ENCODE peak calls at places on chromosome 1, in six cellular contexts. P, O, C, G, Y and T are unnamed samples.

GRCh38 chr1:46523556-46524443 is 27.6 kb downstream of the KNCN start:
- DNase-seq in C (no peak), Y (peak), O (no peak), G (no peak), P (no peak), T (no peak)

GRCh38 chr1:67460648-67461500 is 30.7 kb upstream of the SERBP1 start:
- DNase-seq in G (no peak), Y (no peak), P (peak), C (no peak), O (no peak), T (no peak)

GRCh38 chr1:19427087-19427781 is 58.1 kb downstream of the CAPZB start:
- DNase-seq in P (no peak), G (no peak), C (no peak), Y (peak), O (peak), T (no peak)

GRCh38 chr1:9715536-9716226 is 64.2 kb downstream of the PIK3CD start:
- DNase-seq in P (no peak), Y (no peak), G (no peak), C (no peak), O (no peak), T (no peak)

GRCh38 chr1:9687876-9688582 is 36.5 kb downstream of the PIK3CD start:
- DNase-seq in G (no peak), P (peak), O (no peak), Y (peak), C (peak), T (peak)

GRCh38 chr1:240712014-240712731 is 100.2 kb upstream of the GREM2 start:
- DNase-seq in G (no peak), C (no peak), P (no peak), O (peak), Y (no peak), T (no peak)

GRCh38 chr1:99645699-99646531 is at the start of gene PALMD:
- DNase-seq in Y (peak), O (no peak), C (no peak), P (peak), G (no peak), T (peak)

GRCh38 chr1:31595836-31596736 is 19.8 kb downstream of the TINAGL1 start:
- DNase-seq in C (no peak), Y (no peak), P (no peak), O (no peak), G (no peak), T (no peak)

GRCh38 chr1:75811211-75811981 is 14.7 kb downstream of the MSH4 start:
- DNase-seq in O (no peak), G (no peak), Y (no peak), C (no peak), P (no peak), T (no peak)

GRCh38 chr1:54542962-54543539 is 5.0 kb upstream of the ACOT11 start:
- DNase-seq in C (no peak), O (no peak), Y (no peak), G (no peak), P (no peak), T (no peak)

GRCh38 chr1:232891116-232891515 is 59.3 kb upstream of the NTPCR start:
- DNase-seq in O (peak), Y (no peak), G (no peak), C (no peak), P (no peak), T (no peak)

GRCh38 chr1:1548591-1548990 is 8.2 kb upstream of the TMEM240 start:
- DNase-seq in Y (no peak), C (no peak), G (no peak), O (no peak), P (no peak), T (no peak)

GRCh38 chr1:220894025-220894923 is 15.0 kb downstream of the HLX start:
- DNase-seq in P (no peak), O (no peak), Y (peak), G (no peak), C (no peak), T (no peak)

GRCh38 chr1:199774433-199775089 is 252.9 kb upstream of the NR5A2 start:
- DNase-seq in G (no peak), O (peak), Y (no peak), C (no peak), P (no peak), T (no peak)

GRCh38 chr1:203349166-203349565 is 1.8 kb downstream of the FMOD start:
- DNase-seq in C (no peak), P (no peak), Y (no peak), G (no peak), O (no peak), T (no peak)

GRCh38 chr1:91166106-91166712 is 144.4 kb upstream of the ZNF644 start:
- DNase-seq in G (peak), O (peak), C (peak), Y (no peak), P (peak), T (peak)

GRCh38 chr1:17475729-17476128 is 36.3 kb upstream of the RCC2 start:
- DNase-seq in O (peak), G (no peak), P (no peak), C (no peak), Y (no peak), T (no peak)

GRCh38 chr1:67937651-67938050 is 104.4 kb upstream of the GNG12 start:
- DNase-seq in P (no peak), Y (no peak), G (no peak), C (no peak), O (peak), T (no peak)

GRCh38 chr1:42913426-42914091 is 45.1 kb downstream of the SLC2A1 start:
- DNase-seq in Y (no peak), G (no peak), P (no peak), C (no peak), O (peak), T (peak)

GRCh38 chr1:219629481-219629880 is 16.6 kb upstream of the ZC3H11B start:
- DNase-seq in G (no peak), O (no peak), Y (no peak), P (no peak), C (no peak), T (no peak)

GRCh38 chr1:177306981-177307380 is 136.2 kb downstream of the BRINP2 start:
- DNase-seq in Y (no peak), O (no peak), C (no peak), P (no peak), G (peak), T (no peak)

DNA sequence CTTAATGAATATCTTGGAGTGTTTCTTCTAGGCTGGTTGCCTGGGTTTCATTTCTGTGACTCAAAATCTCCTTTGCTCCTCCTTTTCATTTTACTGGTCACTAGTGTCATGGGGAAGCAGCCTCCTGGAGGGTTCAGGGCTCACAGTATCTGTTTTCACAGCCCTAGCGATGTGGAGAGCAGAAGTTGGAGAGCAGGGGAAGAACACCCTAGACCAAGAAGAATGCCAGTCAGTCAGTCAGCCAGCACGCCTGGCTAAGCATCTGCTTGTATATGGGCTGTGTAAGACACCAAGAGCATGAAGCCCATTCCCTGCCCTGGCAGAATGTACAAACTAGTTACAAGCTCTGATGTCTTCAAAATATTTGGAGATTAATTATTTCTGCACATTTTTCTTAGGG is 7.9 kb downstream of the RXRG start:
- DNase-seq in P (no peak), G (no peak), O (no peak), C (no peak), Y (no peak), T (no peak)
- H3K27ac ChIP-seq in P (no peak), G (no peak), O (no peak), C (no peak), Y (no peak), T (no peak)

GRCh38 chr1:21704055-21704660 is 35.0 kb upstream of the RAP1GAP start:
- DNase-seq in P (no peak), G (no peak), C (no peak), O (no peak), Y (no peak), T (no peak)

GRCh38 chr1:21701401-21701800 is 32.2 kb upstream of the RAP1GAP start:
- DNase-seq in C (no peak), O (no peak), Y (no peak), P (no peak), G (no peak), T (no peak)

GRCh38 chr1:21703318-21703963 is 34.3 kb upstream of the RAP1GAP start:
- DNase-seq in P (no peak), O (peak), C (no peak), Y (no peak), G (no peak), T (no peak)

GRCh38 chr1:21705303-21705980 is 36.3 kb upstream of the RAP1GAP start:
- DNase-seq in C (peak), O (no peak), P (no peak), G (peak), Y (no peak), T (no peak)

DNA sequence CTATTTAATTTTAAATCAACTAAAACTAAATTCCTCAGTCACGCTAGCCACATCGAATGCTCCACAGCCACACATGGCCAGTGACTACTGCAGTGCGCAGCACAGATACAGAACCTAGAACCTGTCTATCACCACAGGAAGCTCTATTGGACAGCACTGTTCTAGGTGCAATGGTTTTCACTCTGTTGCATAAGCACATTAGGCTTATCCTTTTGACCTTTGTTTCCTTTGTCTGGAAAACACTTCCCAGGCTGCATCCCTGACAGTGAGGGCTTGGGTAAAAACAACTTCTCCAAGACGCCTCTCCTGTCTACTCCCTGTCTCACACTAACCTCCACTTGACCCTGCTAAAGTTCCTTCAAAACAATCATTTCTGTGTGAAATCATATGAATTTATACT is 33.6 kb upstream of the RAP1GAP start:
- DNase-seq in G (no peak), O (no peak), P (no peak), Y (no peak), C (no peak), T (no peak)
- H3K27ac ChIP-seq in G (no peak), O (no peak), P (no peak), Y (no peak), C (no peak), T (no peak)

DNA sequence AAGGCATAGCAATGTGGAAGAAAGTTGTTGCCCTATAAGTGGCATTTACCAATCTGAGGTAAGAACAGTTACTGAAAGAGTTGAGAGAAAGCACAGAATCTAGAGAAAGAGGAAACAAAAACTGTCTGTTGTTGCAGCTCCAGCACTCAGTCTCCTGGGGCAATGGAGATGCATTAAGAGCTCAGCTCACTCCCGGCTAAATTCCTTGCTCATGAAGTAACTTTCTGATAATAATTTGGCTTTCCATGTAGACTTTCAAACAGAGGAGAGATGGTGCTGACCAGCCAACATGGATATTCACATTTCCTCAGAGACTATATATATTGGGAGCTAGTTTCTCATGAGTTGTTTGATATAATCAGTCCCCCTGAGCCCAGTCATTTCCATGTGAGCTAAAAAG is 135.3 kb downstream of the GDAP2 start:
- DNase-seq in C (no peak), G (no peak), P (no peak), O (no peak), Y (no peak), T (no peak)
- H3K27ac ChIP-seq in C (no peak), G (no peak), P (peak), O (no peak), Y (no peak), T (no peak)

DNA sequence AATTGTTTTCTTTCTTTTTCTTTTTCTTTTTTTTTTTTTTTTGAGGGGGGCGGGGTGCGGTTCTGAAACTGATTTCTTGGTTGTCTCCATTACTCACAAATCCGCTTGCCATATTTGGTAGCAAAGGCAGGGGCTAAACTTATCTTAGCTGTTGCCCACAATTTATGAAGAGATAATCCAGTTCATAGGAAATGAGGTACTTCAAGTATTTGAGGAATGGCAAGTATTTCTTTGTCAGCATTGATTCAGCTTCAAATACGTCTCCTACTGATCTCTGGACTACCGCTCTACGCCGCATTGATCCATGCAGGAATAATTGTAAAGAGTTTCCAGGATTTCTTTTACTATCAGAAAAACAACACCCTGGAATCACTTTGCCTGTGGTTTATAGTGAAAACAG is 289.2 kb upstream of the DPYD start:
- DNase-seq in C (no peak), O (peak), Y (no peak), G (no peak), P (no peak), T (no peak)
- H3K27ac ChIP-seq in C (no peak), O (peak), Y (no peak), G (no peak), P (no peak), T (no peak)

DNA sequence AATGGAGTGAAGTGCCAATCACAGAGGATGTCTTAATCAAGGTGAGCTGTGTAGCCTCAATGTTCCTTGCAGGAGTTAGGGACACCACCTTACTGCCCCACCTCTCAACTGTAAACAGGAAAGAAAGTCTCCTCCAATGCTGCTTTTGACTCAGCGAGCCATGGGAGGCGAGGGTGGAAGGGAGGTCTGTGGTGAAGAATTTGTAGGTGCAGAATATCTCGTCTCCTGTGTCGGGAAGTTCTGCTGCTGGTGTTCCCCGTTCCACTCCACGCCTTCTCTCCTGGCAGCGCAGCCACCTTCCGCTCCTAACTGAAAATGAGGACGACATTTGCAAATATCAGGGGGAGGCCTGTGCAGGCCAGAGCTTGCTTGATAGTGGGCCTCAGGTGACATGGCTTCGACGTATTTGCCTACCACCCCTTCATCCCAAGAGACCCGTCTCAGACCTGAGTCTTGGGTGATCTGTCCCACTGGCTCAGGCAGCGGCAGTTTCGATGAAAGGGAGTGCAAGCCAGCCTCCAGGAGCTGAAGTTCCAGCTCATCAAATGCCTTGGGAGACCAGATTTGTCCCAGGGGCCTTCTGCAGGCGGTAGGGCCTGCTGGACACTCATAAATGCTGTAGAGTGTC is 368.3 kb upstream of the C1orf174 start:
- DNase-seq in O (no peak), C (no peak), G (no peak), Y (no peak), P (no peak), T (no peak)
- H3K27ac ChIP-seq in O (no peak), C (no peak), G (no peak), Y (no peak), P (no peak), T (no peak)

GRCh38 chr1:202291961-202292712 is 49.6 kb downstream of the UBE2T start:
- DNase-seq in Y (no peak), O (peak), C (no peak), G (no peak), P (peak), T (no peak)
- H3K27ac ChIP-seq in Y (no peak), O (no peak), C (no peak), G (no peak), P (no peak), T (no peak)

GRCh38 chr1:182146286-182146685 is 84.8 kb upstream of the ZNF648 start:
- DNase-seq in G (no peak), P (no peak), O (no peak), Y (no peak), C (no peak), T (no peak)

GRCh38 chr1:182143154-182143657 is 81.7 kb upstream of the ZNF648 start:
- DNase-seq in P (peak), G (peak), Y (peak), C (peak), O (peak), T (peak)

GRCh38 chr1:182141040-182141439 is 79.5 kb upstream of the ZNF648 start:
- DNase-seq in C (no peak), Y (no peak), G (no peak), P (no peak), O (no peak), T (no peak)

GRCh38 chr1:182142621-182143020 is 81.1 kb upstream of the ZNF648 start:
- DNase-seq in O (no peak), G (no peak), P (no peak), Y (no peak), C (no peak), T (no peak)

DNA sequence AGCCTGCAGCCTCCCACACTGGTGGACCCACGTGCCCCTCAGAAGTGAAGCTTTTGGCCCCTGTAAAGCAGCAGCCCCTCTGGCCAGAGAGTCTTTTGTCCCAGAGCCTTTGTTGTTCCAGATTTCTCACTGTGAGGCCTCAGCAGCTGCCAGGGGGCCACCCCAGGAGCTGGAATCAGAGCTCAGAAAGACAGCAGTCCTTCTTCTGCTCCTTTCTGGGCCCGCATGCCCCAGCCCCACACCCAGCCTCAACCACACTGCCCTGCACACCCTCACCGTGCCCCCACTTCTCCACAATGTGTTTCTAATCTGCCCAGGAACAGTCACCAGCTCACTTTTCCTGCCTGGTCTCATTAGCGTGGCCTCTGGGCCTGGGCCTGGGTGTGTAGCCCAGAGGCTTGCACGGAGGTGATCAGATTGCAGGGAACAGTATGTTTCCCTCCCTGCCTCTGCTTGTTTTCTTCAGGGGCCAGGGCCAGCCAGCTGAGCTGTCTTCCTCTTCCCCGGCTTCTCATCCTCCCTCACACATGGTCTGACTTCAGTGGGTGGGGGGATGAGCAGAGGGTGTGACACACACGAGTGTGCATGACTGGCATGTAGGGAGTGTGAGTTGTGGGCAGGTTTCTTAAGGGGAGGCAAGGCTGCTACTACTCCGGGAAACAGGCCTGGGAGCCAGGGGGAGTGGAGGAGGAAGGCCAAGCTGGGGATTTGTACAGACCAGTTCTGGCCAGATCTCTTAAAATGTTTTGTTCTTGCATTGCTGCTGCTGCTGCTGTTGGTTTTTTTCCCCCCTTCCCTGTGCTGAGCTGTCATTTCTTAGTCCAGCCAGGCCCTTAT is 82.5 kb upstream of the ZNF648 start:
- DNase-seq in Y (peak), O (no peak), G (peak), C (peak), P (peak), T (peak)
- H3K27ac ChIP-seq in Y (peak), O (no peak), G (peak), C (peak), P (peak), T (peak)

DNA sequence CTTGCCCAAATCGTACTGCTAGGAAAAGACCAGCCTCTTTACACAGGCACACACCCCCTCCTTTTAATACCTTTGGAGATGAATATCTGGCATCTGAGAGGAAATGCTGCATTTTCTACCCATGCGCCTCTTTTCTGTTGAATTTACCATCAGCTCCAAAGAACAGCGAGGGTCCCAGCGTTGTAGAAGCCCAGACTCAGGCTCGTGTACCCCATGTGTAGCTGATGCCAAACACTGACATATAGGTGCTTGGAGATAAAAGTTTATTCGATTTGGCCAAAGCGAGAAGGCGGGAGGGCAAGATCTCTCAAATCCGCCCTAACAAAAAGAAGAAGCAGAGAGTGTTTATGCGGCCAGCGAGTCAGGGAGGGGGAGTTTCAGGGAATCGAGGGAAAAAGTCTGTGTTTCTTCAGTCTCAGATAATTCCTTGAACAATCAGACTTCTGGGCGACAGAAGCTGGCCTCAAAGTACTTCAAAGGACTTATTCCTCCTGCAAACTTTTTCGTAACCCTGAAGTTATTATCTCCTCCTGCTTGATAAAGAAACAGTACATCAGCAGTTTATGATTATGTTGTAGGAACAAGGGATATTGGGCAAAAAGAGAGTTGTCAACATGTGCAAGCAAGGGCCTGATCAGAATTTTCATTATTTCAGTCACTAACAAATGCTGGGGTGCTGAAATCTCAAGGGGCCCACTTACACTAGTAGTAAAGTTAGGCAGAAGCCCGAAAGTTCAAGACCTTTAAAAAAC is 642 bp upstream of the CREG1 start:
- DNase-seq in Y (no peak), G (no peak), P (no peak), O (no peak), C (no peak), T (no peak)
- H3K27ac ChIP-seq in Y (no peak), G (peak), P (peak), O (no peak), C (peak), T (peak)